ENCODE peak calls at places on chromosomes 16 and 17, in ten cellular contexts. E, R, I, G, J, L, O, K, C and Z are unnamed samples.
A peak's percentile ranks its signal among the peaks of the same experiment; 100 is the strongest.

GRCh38 chr17:77611791-77612466 is 346.6 kb upstream of the TNRC6C start:
- DNase-seq in G (no peak), I (no peak), J (no peak), E (no peak), L (no peak), O (no peak), R (no peak), K (no peak), C (no peak), Z (no peak)

GRCh38 chr17:58338907-58339774 is 10.5 kb upstream of the TSPOAP1 start:
- DNase-seq in R (no peak), O (peak; percentile 51), E (no peak), J (peak; percentile 44), K (no peak), L (no peak), G (peak; percentile 54), I (peak; percentile 87), C (no peak), Z (peak; percentile 67)

GRCh38 chr17:58840820-58841612 is 85.4 kb downstream of the PPM1E start:
- DNase-seq in L (no peak), G (no peak), E (no peak), R (no peak), I (peak; percentile 40), K (no peak), C (no peak), J (no peak), O (no peak), Z (no peak)

GRCh38 chr16:77234611-77235010 is 35.4 kb downstream of the SYCE1L start:
- DNase-seq in G (no peak), K (no peak), I (no peak), O (no peak), E (peak; percentile 13), J (no peak), L (no peak), C (no peak), R (no peak), Z (no peak)

GRCh38 chr16:69064789-69065313 is 40.6 kb upstream of the HAS3 start:
- DNase-seq in R (no peak), J (no peak), E (no peak), C (no peak), K (no peak), G (no peak), I (no peak), L (no peak), O (no peak), Z (no peak)

GRCh38 chr16:66516808-66517585 is 32.9 kb downstream of the TK2 start:
- DNase-seq in L (peak; percentile 97), G (peak; percentile 98), K (peak; percentile 94), O (peak; percentile 85), I (peak; percentile 100), J (peak; percentile 98), R (no peak), C (no peak), E (peak; percentile 97), Z (peak; percentile 72)

GRCh38 chr17:75013077-75013391 is 564 bp downstream of the MRPL58 start:
- DNase-seq in K (no peak), O (no peak), G (no peak), L (no peak), J (no peak), R (peak; percentile 3), E (no peak), I (no peak), C (no peak), Z (no peak)

GRCh38 chr17:50689251-50689650 is 18.5 kb downstream of the ANKRD40 start:
- DNase-seq in L (no peak), O (no peak), E (peak; percentile 41), C (no peak), J (no peak), I (peak; percentile 59), K (no peak), G (peak; percentile 46), R (no peak), Z (no peak)

GRCh38 chr16:3646348-3646920 is 8.1 kb upstream of the DNASE1 start:
- DNase-seq in E (no peak), G (no peak), R (no peak), K (no peak), C (no peak), J (no peak), O (no peak), I (no peak), L (peak; percentile 30), Z (peak; percentile 1)

GRCh38 chr17:29390856-29391631 is 881 bp downstream of the TAOK1 start:
- DNase-seq in R (no peak), O (no peak), I (peak; percentile 57), K (no peak), L (no peak), C (no peak), J (no peak), G (no peak), E (peak; percentile 32), Z (no peak)

GRCh38 chr17:57954421-57955182 is 610 bp downstream of the CUEDC1 start:
- DNase-seq in C (no peak), L (no peak), K (peak; percentile 63), G (peak; percentile 63), R (peak; percentile 67), I (peak; percentile 55), O (no peak), E (no peak), J (no peak), Z (peak; percentile 24)

GRCh38 chr16:9092282-9092962 is 978 bp downstream of the HAPSTR1 start:
- DNase-seq in I (no peak), G (no peak), K (peak; percentile 24), L (peak; percentile 32), R (no peak), C (peak; percentile 34), O (no peak), J (no peak), E (no peak), Z (peak; percentile 65)

GRCh38 chr16:58219432-58219831 is 21.5 kb upstream of the CSNK2A2 start:
- DNase-seq in I (no peak), J (no peak), R (no peak), L (no peak), C (no peak), K (no peak), G (no peak), E (no peak), O (no peak), Z (no peak)

GRCh38 chr17:32794533-32795246 is 82.2 kb downstream of the MYO1D start:
- DNase-seq in L (no peak), R (no peak), G (no peak), E (no peak), C (peak; percentile 15), K (no peak), O (no peak), J (no peak), I (no peak), Z (no peak)

GRCh38 chr16:13839577-13839976 is 80.4 kb upstream of the ERCC4 start:
- DNase-seq in R (no peak), K (no peak), O (no peak), L (no peak), J (no peak), C (no peak), E (no peak), I (no peak), G (no peak), Z (no peak)
- TF ChIP-seq CTCF in R (no peak), K (no peak), O (no peak), L (no peak), J (peak; percentile 16), C (peak; percentile 8), E (no peak), I (no peak), G (peak; percentile 37), Z (no peak)

GRCh38 chr17:37388266-37388665 is 12.5 kb downstream of the C17orf78 start:
- DNase-seq in K (no peak), C (no peak), R (no peak), E (peak; percentile 40), J (no peak), O (peak; percentile 52), L (no peak), G (peak; percentile 16), I (no peak), Z (no peak)

GRCh38 chr17:37382056-37382455 is 6.3 kb downstream of the C17orf78 start:
- DNase-seq in R (no peak), O (no peak), I (no peak), K (no peak), E (no peak), L (no peak), C (no peak), J (no peak), G (no peak), Z (no peak)

GRCh38 chr17:37384560-37385160 is 8.9 kb downstream of the C17orf78 start:
- DNase-seq in O (no peak), K (no peak), E (no peak), L (no peak), C (no peak), I (no peak), R (no peak), J (no peak), G (no peak), Z (no peak)

GRCh38 chr17:37386462-37386861 is 10.7 kb downstream of the C17orf78 start:
- DNase-seq in R (no peak), K (no peak), G (no peak), C (no peak), E (no peak), I (no peak), L (no peak), J (no peak), O (no peak), Z (no peak)

GRCh38 chr17:37385439-37385990 is 9.7 kb downstream of the C17orf78 start:
- DNase-seq in G (no peak), J (no peak), O (no peak), C (no peak), E (no peak), I (no peak), K (no peak), R (no peak), L (no peak), Z (no peak)
- TF ChIP-seq CTCF in G (no peak), J (no peak), O (no peak), C (no peak), E (no peak), I (no peak), K (no peak), R (no peak), L (no peak), Z (no peak)

DNA sequence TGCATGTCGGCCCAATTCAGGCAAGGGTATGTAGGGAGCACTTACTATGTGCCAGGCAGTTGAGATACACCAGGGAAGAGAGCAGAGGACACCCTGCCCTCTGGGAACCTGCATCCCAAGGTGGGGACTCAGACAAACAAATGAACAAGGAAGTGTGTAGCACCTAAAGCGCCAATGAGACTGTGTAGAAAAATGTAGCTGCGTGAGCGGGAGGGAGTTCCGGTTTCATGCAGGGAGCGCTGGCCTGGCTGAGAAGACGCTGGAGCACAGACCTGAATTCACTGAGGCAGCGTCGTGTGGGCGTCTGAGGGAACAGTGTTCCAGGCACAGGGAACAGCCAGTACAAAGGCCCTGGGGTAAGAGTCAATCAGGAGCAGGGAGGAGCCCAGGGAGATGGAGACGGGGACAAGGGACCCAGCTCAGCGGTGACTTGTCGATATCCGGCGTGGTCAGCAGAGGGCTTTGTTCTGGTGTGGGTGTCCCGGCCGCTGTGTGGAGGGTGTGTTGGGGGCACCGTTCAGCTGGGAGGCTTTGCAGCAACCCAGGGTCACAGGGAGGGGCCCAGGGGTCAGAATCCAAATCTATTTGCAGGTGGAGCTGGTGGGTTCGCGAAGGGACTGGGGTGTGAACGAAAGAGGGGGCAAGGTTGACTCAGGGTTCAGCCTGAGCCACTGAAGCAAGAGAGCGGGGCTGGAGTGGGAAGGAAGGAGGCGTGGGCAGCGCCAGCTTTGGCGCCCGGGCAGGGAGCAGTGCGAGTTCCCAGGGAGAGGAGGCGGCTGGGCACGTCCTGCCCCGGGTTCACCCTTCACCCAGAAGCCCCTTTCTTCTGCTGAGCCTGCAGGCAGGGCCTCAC is 17.8 kb upstream of the OSGIN1 start:
- DNase-seq in I (no peak), C (no peak), E (no peak), L (no peak), R (no peak), K (no peak), G (no peak), O (no peak), J (no peak), Z (no peak)
- TF ChIP-seq CTCF in I (no peak), C (no peak), E (no peak), L (no peak), R (no peak), K (no peak), G (no peak), O (no peak), J (no peak), Z (no peak)

GRCh38 chr16:85718682-85719081 is 29.9 kb upstream of the GINS2 start:
- DNase-seq in K (no peak), O (no peak), C (no peak), I (no peak), R (no peak), E (no peak), G (no peak), J (no peak), L (no peak), Z (peak; percentile 23)
- TF ChIP-seq CTCF in K (peak; percentile 19), O (peak; percentile 46), C (peak; percentile 55), I (peak; percentile 58), R (peak; percentile 44), E (peak; percentile 15), G (peak; percentile 73), J (peak; percentile 75), L (peak; percentile 11), Z (no peak)